ENCODE peak calls at places on chromosomes 7 and 10, in seven cellular contexts. One of them, this sample, is unnamed.

GRCh38 chr7:44184221-44184873 is 4.9 kb downstream of the GCK start:
- DNase-seq in right cardiac atrium: no peak
- DNase-seq in heart right ventricle: no peak
- DNase-seq in A549: peak; percentile 73
- DNase-seq in osteoblast: peak; percentile 93
- DNase-seq in OCI-LY7: no peak
- DNase-seq in cardiac muscle cell: peak; percentile 64
- DNase-seq in this sample: no peak

GRCh38 chr7:148626828-148627227 is 36.3 kb downstream of the C7orf33 start:
- DNase-seq in right cardiac atrium: no peak
- DNase-seq in heart right ventricle: no peak
- DNase-seq in A549: no peak
- DNase-seq in osteoblast: no peak
- DNase-seq in OCI-LY7: no peak
- DNase-seq in cardiac muscle cell: no peak
- DNase-seq in this sample: no peak

GRCh38 chr10:77458986-77459590 is 178.5 kb downstream of the KCNMA1 start:
- DNase-seq in right cardiac atrium: no peak
- DNase-seq in heart right ventricle: no peak
- DNase-seq in A549: no peak
- DNase-seq in osteoblast: peak; percentile 82
- DNase-seq in OCI-LY7: no peak
- DNase-seq in cardiac muscle cell: peak; percentile 7
- DNase-seq in this sample: no peak

GRCh38 chr10:131418686-131419085 is 107.2 kb upstream of the TCERG1L start:
- DNase-seq in right cardiac atrium: no peak
- DNase-seq in heart right ventricle: no peak
- DNase-seq in A549: no peak
- DNase-seq in osteoblast: no peak
- DNase-seq in OCI-LY7: no peak
- DNase-seq in cardiac muscle cell: no peak
- DNase-seq in this sample: no peak

GRCh38 chr7:142097571-142097970 is 13.9 kb upstream of the MGAM2 start:
- DNase-seq in right cardiac atrium: no peak
- DNase-seq in heart right ventricle: no peak
- DNase-seq in A549: no peak
- DNase-seq in osteoblast: no peak
- DNase-seq in OCI-LY7: no peak
- DNase-seq in cardiac muscle cell: no peak
- DNase-seq in this sample: no peak

GRCh38 chr7:38838992-38839391 is 70.0 kb downstream of the VPS41 start:
- DNase-seq in right cardiac atrium: no peak
- DNase-seq in heart right ventricle: no peak
- DNase-seq in A549: no peak
- DNase-seq in osteoblast: no peak
- DNase-seq in OCI-LY7: no peak
- DNase-seq in cardiac muscle cell: no peak
- DNase-seq in this sample: no peak

GRCh38 chr7:135678612-135679575 is 16.6 kb downstream of the STMP1 start:
- DNase-seq in right cardiac atrium: no peak
- DNase-seq in heart right ventricle: peak; percentile 29
- DNase-seq in A549: no peak
- DNase-seq in osteoblast: no peak
- DNase-seq in OCI-LY7: no peak
- DNase-seq in cardiac muscle cell: peak; percentile 58
- DNase-seq in this sample: no peak

GRCh38 chr7:132871419-132871818 is 210.5 kb downstream of the CHCHD3 start:
- DNase-seq in right cardiac atrium: no peak
- DNase-seq in heart right ventricle: no peak
- DNase-seq in A549: no peak
- DNase-seq in osteoblast: no peak
- DNase-seq in OCI-LY7: no peak
- DNase-seq in cardiac muscle cell: no peak
- DNase-seq in this sample: no peak

GRCh38 chr10:11757452-11757819 is 15.3 kb downstream of the ECHDC3 start:
- DNase-seq in right cardiac atrium: peak; percentile 75
- DNase-seq in heart right ventricle: peak; percentile 81
- DNase-seq in A549: no peak
- DNase-seq in osteoblast: peak; percentile 89
- DNase-seq in OCI-LY7: no peak
- DNase-seq in cardiac muscle cell: peak; percentile 94
- DNase-seq in this sample: no peak

GRCh38 chr7:151439855-151440798 is at the start of gene CRYGN:
- DNase-seq in right cardiac atrium: no peak
- DNase-seq in heart right ventricle: no peak
- DNase-seq in A549: no peak
- DNase-seq in osteoblast: peak; percentile 71
- DNase-seq in OCI-LY7: no peak
- DNase-seq in cardiac muscle cell: no peak
- DNase-seq in this sample: no peak

GRCh38 chr7:44767912-44768662 is 19.4 kb downstream of the ZMIZ2 start:
- DNase-seq in right cardiac atrium: peak; percentile 88
- DNase-seq in heart right ventricle: peak; percentile 71
- DNase-seq in A549: no peak
- DNase-seq in osteoblast: peak; percentile 50
- DNase-seq in OCI-LY7: no peak
- DNase-seq in cardiac muscle cell: peak; percentile 83
- DNase-seq in this sample: no peak

GRCh38 chr10:58588673-58589265 is 76.1 kb downstream of the BICC1 start:
- DNase-seq in right cardiac atrium: no peak
- DNase-seq in heart right ventricle: no peak
- DNase-seq in A549: no peak
- DNase-seq in osteoblast: no peak
- DNase-seq in OCI-LY7: no peak
- DNase-seq in cardiac muscle cell: no peak
- DNase-seq in this sample: no peak

GRCh38 chr7:137026176-137026500 is 157.7 kb downstream of the CHRM2 start:
- DNase-seq in right cardiac atrium: no peak
- DNase-seq in heart right ventricle: no peak
- DNase-seq in A549: no peak
- DNase-seq in osteoblast: peak; percentile 60
- DNase-seq in OCI-LY7: no peak
- DNase-seq in cardiac muscle cell: no peak
- DNase-seq in this sample: no peak

GRCh38 chr10:33055636-33056035 is 97.6 kb upstream of the ITGB1 start:
- DNase-seq in right cardiac atrium: no peak
- DNase-seq in heart right ventricle: no peak
- DNase-seq in A549: no peak
- DNase-seq in osteoblast: no peak
- DNase-seq in OCI-LY7: no peak
- DNase-seq in cardiac muscle cell: peak; percentile 64
- DNase-seq in this sample: no peak

GRCh38 chr10:26413375-26413774 is 24.8 kb upstream of the APBB1IP start:
- DNase-seq in right cardiac atrium: no peak
- DNase-seq in heart right ventricle: no peak
- DNase-seq in A549: no peak
- DNase-seq in osteoblast: no peak
- DNase-seq in OCI-LY7: no peak
- DNase-seq in cardiac muscle cell: no peak
- DNase-seq in this sample: no peak

GRCh38 chr7:76346778-76347177 is 12.0 kb downstream of the YWHAG start:
- DNase-seq in right cardiac atrium: no peak
- DNase-seq in heart right ventricle: no peak
- DNase-seq in A549: no peak
- DNase-seq in osteoblast: no peak
- DNase-seq in OCI-LY7: no peak
- DNase-seq in cardiac muscle cell: peak; percentile 25
- DNase-seq in this sample: no peak

GRCh38 chr10:17026686-17027485 is 102.7 kb downstream of the CUBN start:
- DNase-seq in right cardiac atrium: no peak
- DNase-seq in heart right ventricle: no peak
- DNase-seq in A549: no peak
- DNase-seq in osteoblast: peak; percentile 46
- DNase-seq in OCI-LY7: no peak
- DNase-seq in cardiac muscle cell: peak; percentile 24
- DNase-seq in this sample: no peak

GRCh38 chr10:28587970-28588290 is 55.0 kb downstream of the WAC start:
- DNase-seq in right cardiac atrium: no peak
- DNase-seq in heart right ventricle: no peak
- DNase-seq in A549: peak; percentile 34
- DNase-seq in osteoblast: peak; percentile 11
- DNase-seq in OCI-LY7: no peak
- DNase-seq in cardiac muscle cell: peak; percentile 86
- DNase-seq in this sample: no peak

GRCh38 chr7:118289476-118289875 is 65.0 kb downstream of the ANKRD7 start:
- DNase-seq in right cardiac atrium: no peak
- DNase-seq in heart right ventricle: no peak
- DNase-seq in A549: no peak
- DNase-seq in osteoblast: no peak
- DNase-seq in OCI-LY7: no peak
- DNase-seq in cardiac muscle cell: no peak
- DNase-seq in this sample: no peak
- H3K4me1 ChIP-seq in right cardiac atrium: no peaks in the 10 kb centered on the region
- H3K4me1 ChIP-seq in heart right ventricle: no peaks in the 10 kb centered on the region
- H3K4me1 ChIP-seq in A549: no peaks in the 10 kb centered on the region
- H3K4me1 ChIP-seq in osteoblast: no peaks in the 10 kb centered on the region
- H3K4me1 ChIP-seq in OCI-LY7: peaks cover 15% of the 10 kb centered on the region
- H3K4me1 ChIP-seq in cardiac muscle cell: no peaks in the 10 kb centered on the region
- H3K4me1 ChIP-seq in this sample: peaks cover 52% of the 10 kb centered on the region

GRCh38 chr7:7564323-7564780 is 2.3 kb upstream of the MIOS start:
- DNase-seq in right cardiac atrium: no peak
- DNase-seq in heart right ventricle: no peak
- DNase-seq in A549: peak; percentile 81
- DNase-seq in osteoblast: peak; percentile 90
- DNase-seq in OCI-LY7: no peak
- DNase-seq in cardiac muscle cell: peak; percentile 27
- DNase-seq in this sample: no peak

GRCh38 chr7:7563813-7564212 is 2.9 kb upstream of the MIOS start:
- DNase-seq in right cardiac atrium: no peak
- DNase-seq in heart right ventricle: no peak
- DNase-seq in A549: no peak
- DNase-seq in osteoblast: peak; percentile 6
- DNase-seq in OCI-LY7: no peak
- DNase-seq in cardiac muscle cell: no peak
- DNase-seq in this sample: no peak

GRCh38 chr7:7566651-7567611 is at the start of gene MIOS:
- DNase-seq in right cardiac atrium: peak; percentile 96
- DNase-seq in heart right ventricle: peak; percentile 87
- DNase-seq in A549: peak; percentile 90
- DNase-seq in osteoblast: peak; percentile 97
- DNase-seq in OCI-LY7: peak; percentile 83
- DNase-seq in cardiac muscle cell: peak; percentile 85
- DNase-seq in this sample: peak; percentile 81

GRCh38 chr7:7565746-7566650 is 686 bp upstream of the MIOS start:
- DNase-seq in right cardiac atrium: peak; percentile 61
- DNase-seq in heart right ventricle: no peak
- DNase-seq in A549: no peak
- DNase-seq in osteoblast: peak; percentile 67
- DNase-seq in OCI-LY7: peak; percentile 8
- DNase-seq in cardiac muscle cell: no peak
- DNase-seq in this sample: peak; percentile 13

DNA sequence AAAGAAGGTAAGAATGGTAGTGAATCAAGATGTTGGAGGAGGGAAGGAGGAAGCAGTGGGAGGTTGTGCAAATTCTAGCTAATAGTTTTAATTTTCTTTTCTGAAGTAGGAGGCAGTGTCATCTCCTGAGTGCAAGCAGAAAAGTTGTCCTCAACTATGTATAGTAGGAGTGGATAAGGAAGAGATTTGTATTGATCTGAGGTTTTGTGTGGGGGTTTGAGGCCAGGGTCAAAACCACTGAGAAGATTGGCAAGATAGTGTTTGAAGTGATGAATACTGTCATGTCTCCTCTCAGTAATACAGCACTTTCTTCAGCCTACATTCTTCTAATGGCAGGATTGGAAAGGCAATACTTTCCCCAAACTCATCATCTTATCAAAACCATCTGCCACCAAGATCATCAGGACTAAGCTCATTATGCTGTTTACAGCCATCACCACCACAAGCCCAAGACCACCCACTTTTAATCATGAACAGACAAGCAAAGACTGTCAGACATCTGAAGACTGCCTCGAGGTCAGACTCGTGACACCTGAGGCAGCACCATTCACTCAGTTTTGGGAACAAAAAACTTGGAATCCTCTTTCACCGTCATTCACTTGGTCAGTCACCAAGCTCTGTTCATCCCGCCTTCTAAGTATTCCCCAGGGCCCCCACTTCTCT is 1.5 kb upstream of the MIOS start:
- DNase-seq in right cardiac atrium: no peak
- DNase-seq in heart right ventricle: no peak
- DNase-seq in A549: no peak
- DNase-seq in osteoblast: peak; percentile 30
- DNase-seq in OCI-LY7: no peak
- DNase-seq in cardiac muscle cell: no peak
- DNase-seq in this sample: no peak
- H3K4me1 ChIP-seq in right cardiac atrium: peaks cover 2% of the 10 kb centered on the region
- H3K4me1 ChIP-seq in heart right ventricle: peaks cover 14% of the 10 kb centered on the region
- H3K4me1 ChIP-seq in A549: peaks cover 37% of the 10 kb centered on the region
- H3K4me1 ChIP-seq in osteoblast: peaks cover 29% of the 10 kb centered on the region
- H3K4me1 ChIP-seq in OCI-LY7: peaks cover 30% of the 10 kb centered on the region
- H3K4me1 ChIP-seq in cardiac muscle cell: peaks cover 8% of the 10 kb centered on the region
- H3K4me1 ChIP-seq in this sample: peaks cover 40% of the 10 kb centered on the region

DNA sequence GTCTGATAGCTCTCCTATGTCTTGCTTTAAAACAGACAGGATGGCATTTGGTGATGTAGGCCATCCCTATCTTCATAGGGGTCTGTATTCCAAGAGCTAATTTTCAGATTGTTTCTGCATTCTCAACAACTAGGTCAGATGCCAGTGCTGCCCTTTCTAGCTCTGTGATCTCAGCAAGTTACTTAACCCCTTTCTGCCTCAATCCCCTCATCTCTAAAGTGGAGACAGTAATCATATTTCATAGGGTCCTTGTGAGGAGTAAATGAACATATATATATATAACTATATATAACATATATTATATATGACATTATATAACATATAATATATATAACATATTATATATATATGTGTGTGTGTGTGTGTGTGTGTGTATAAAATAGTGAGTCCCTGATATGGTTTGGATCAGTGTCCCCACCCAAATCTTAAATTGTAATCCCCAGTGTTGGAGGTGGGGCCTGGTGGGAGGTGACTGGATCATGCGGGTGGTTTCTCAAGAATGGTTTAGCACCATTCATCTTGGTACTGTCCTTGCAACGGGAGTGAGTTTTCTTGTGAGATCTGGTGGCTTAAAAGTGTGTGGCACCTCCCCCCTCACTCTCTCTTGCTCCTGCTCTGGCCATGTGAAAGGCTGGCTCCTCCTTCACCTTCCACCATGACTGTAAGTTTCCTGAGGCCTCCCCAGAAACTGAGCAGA is 45.2 kb downstream of the HIPK2 start:
- DNase-seq in right cardiac atrium: no peak
- DNase-seq in heart right ventricle: no peak
- DNase-seq in A549: no peak
- DNase-seq in osteoblast: no peak
- DNase-seq in OCI-LY7: no peak
- DNase-seq in cardiac muscle cell: no peak
- DNase-seq in this sample: no peak
- H3K4me1 ChIP-seq in right cardiac atrium: peaks cover 44% of the 10 kb centered on the region
- H3K4me1 ChIP-seq in heart right ventricle: peaks cover 77% of the 10 kb centered on the region
- H3K4me1 ChIP-seq in A549: peaks cover 56% of the 10 kb centered on the region
- H3K4me1 ChIP-seq in osteoblast: peaks cover 62% of the 10 kb centered on the region
- H3K4me1 ChIP-seq in OCI-LY7: peaks cover 30% of the 10 kb centered on the region
- H3K4me1 ChIP-seq in cardiac muscle cell: peaks cover 21% of the 10 kb centered on the region
- H3K4me1 ChIP-seq in this sample: no peaks in the 10 kb centered on the region

DNA sequence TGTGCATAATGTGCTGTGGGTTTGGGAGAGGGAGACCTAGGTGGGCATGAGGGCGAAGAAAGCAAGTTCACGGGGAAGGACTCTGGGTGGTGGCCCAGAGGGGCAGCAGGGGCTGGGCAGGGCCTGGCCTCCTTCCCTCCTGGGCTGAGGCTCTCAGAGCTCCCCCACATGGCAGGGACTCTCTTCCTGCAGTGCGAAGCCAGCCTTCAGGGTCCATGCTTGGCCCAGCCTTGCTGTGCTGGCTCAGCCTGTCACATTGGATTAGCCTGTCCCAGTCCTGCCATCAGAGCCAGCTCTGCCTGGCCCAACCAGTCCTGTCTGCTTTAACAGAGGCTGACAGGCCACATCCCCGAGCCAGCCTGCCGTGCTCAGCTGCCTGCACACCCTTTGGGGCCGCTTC is 20.4 kb upstream of the ZNF488 start:
- DNase-seq in right cardiac atrium: peak; percentile 43
- DNase-seq in heart right ventricle: no peak
- DNase-seq in A549: no peak
- DNase-seq in osteoblast: no peak
- DNase-seq in OCI-LY7: no peak
- DNase-seq in cardiac muscle cell: no peak
- DNase-seq in this sample: no peak
- H3K4me1 ChIP-seq in right cardiac atrium: peaks cover 11% of the 10 kb centered on the region
- H3K4me1 ChIP-seq in heart right ventricle: peaks cover 10% of the 10 kb centered on the region
- H3K4me1 ChIP-seq in A549: peaks cover 66% of the 10 kb centered on the region
- H3K4me1 ChIP-seq in osteoblast: peaks cover 25% of the 10 kb centered on the region
- H3K4me1 ChIP-seq in OCI-LY7: peaks cover 7% of the 10 kb centered on the region
- H3K4me1 ChIP-seq in cardiac muscle cell: peaks cover 8% of the 10 kb centered on the region
- H3K4me1 ChIP-seq in this sample: no peaks in the 10 kb centered on the region

This sample was measured in DND-41.